ENCODE peak calls at places on chromosomes 12 and 14, in five cellular contexts. W is GM23338, X is A549, H is tibial artery, S is esophagus squamous epithelium. U is an unnamed sample.

GRCh38 chr14:61765225-61765943 is 3.2 kb downstream of the SNAPC1 start:
- DNase-seq in W (no peak), X (no peak), H (no peak), S (no peak), U (no peak)

GRCh38 chr12:12922191-12922616 is 29.8 kb downstream of the GPRC5D start:
- DNase-seq in W (peak), X (peak), H (peak), S (no peak), U (no peak)

GRCh38 chr12:117037296-117038022 is 61.8 kb downstream of the TESC start:
- DNase-seq in W (no peak), X (no peak), H (no peak), S (no peak), U (peak)

GRCh38 chr14:38880643-38881567 is 222.1 kb downstream of the SEC23A start:
- DNase-seq in W (no peak), X (no peak), H (no peak), S (no peak), U (no peak)

GRCh38 chr14:58749066-58749669 is 111.4 kb downstream of the DACT1 start:
- DNase-seq in W (no peak), X (peak), H (peak), S (no peak), U (no peak)

GRCh38 chr14:50978888-50979287 is 34.6 kb upstream of the PYGL start:
- DNase-seq in W (no peak), X (no peak), H (no peak), S (no peak), U (no peak)

GRCh38 chr14:55921516-55921915 is 196.7 kb upstream of the PELI2 start:
- DNase-seq in W (no peak), X (no peak), H (no peak), S (no peak), U (no peak)

GRCh38 chr14:101859916-101860315 is 98.4 kb downstream of the PPP2R5C start:
- DNase-seq in W (no peak), X (no peak), H (no peak), S (no peak), U (no peak)

GRCh38 chr12:111429760-111430417 is 24.2 kb downstream of the SH2B3 start:
- DNase-seq in W (no peak), X (no peak), H (no peak), S (no peak), U (no peak)

GRCh38 chr12:219891-220352 is 6.0 kb upstream of the SLC6A12 start:
- DNase-seq in W (peak), X (peak), H (peak), S (no peak), U (peak)

GRCh38 chr14:29805415-29806123 is 122.1 kb downstream of the PRKD1 start:
- DNase-seq in W (no peak), X (peak), H (peak), S (no peak), U (no peak)

GRCh38 chr12:25187781-25188180 is 7.2 kb downstream of the DNAI7 start:
- DNase-seq in W (no peak), X (no peak), H (no peak), S (no peak), U (no peak)

GRCh38 chr14:87149583-87150354 is 843.2 kb downstream of the GALC start:
- DNase-seq in W (peak), X (no peak), H (no peak), S (no peak), U (no peak)

GRCh38 chr12:110694330-110694891 is 5.5 kb upstream of the HVCN1 start:
- DNase-seq in W (no peak), X (no peak), H (peak), S (no peak), U (no peak)

GRCh38 chr14:55136868-55137785 is 8.1 kb downstream of the LGALS3 start:
- DNase-seq in W (no peak), X (no peak), H (peak), S (no peak), U (peak)

GRCh38 chr12:7099290-7099996 is 7.2 kb upstream of the C1R start:
- DNase-seq in W (no peak), X (no peak), H (peak), S (no peak), U (no peak)

GRCh38 chr12:123092866-123093265 is 58.0 kb downstream of the PITPNM2 start:
- DNase-seq in W (no peak), X (no peak), H (no peak), S (no peak), U (no peak)

GRCh38 chr14:45426685-45427282 is 173.8 kb upstream of the MIS18BP1 start:
- DNase-seq in W (peak), X (peak), H (no peak), S (no peak), U (no peak)

GRCh38 chr14:105748204-105748578 is 221.8 kb downstream of the TMEM121 start:
- DNase-seq in W (no peak), X (peak), H (no peak), S (no peak), U (no peak)

GRCh38 chr12:20863056-20863455 is 52.6 kb downstream of the SLCO1B3 start:
- DNase-seq in W (peak), X (no peak), H (no peak), S (no peak), U (no peak)

GRCh38 chr12:20868277-20868676 is 57.8 kb downstream of the SLCO1B3 start:
- DNase-seq in W (no peak), X (no peak), H (no peak), S (no peak), U (no peak)

DNA sequence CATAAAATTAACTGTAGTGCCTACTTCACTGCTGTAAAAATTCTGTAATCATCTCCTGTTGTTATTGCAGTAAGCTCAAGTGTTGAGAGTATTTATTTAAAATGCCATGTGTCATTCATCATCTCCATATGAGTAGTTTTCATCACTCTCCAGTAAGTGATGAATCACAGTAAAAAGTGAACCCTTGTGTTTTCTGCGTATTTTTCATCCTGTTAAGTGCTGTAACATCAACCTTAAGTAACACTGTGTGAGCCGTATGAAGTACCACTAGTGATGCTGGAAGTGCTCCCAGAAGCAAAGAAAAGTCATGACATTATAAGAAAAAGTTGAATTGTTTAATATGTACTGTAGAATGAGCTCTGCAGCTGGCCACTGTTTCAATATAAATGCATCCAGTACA is 55.4 kb downstream of the SLCO1B3 start:
- DNase-seq in W (no peak), X (no peak), H (no peak), S (no peak), U (no peak)
- H3K27ac ChIP-seq in W (no peak), X (no peak), H (no peak), S (no peak), U (no peak)

GRCh38 chr12:66166561-66166960 is 3.2 kb downstream of the TMBIM4 start:
- DNase-seq in W (no peak), X (no peak), H (no peak), S (no peak), U (no peak)

GRCh38 chr12:66168410-66168809 is 1.4 kb downstream of the TMBIM4 start:
- DNase-seq in W (no peak), X (no peak), H (no peak), S (no peak), U (no peak)

GRCh38 chr12:66165141-66165540 is 4.7 kb downstream of the TMBIM4 start:
- DNase-seq in W (no peak), X (no peak), H (no peak), S (no peak), U (no peak)

GRCh38 chr12:66169221-66170170 is at the start of gene TMBIM4:
- DNase-seq in W (peak), X (peak), H (peak), S (peak), U (peak)

GRCh38 chr12:66170606-66171005 is 810 bp upstream of the TMBIM4 start:
- DNase-seq in W (no peak), X (no peak), H (no peak), S (no peak), U (no peak)
- H3K4me3 ChIP-seq in W (peak), X (peak), H (peak), S (peak), U (no peak)

GRCh38 chr12:4276524-4277204 is 3.1 kb downstream of the CCND2 start:
- DNase-seq in W (peak), X (peak), H (peak), S (no peak), U (peak)

GRCh38 chr12:4275869-4276253 is 2.3 kb downstream of the CCND2 start:
- DNase-seq in W (peak), X (no peak), H (peak), S (no peak), U (no peak)

GRCh38 chr12:4278582-4278939 is 5.0 kb downstream of the CCND2 start:
- DNase-seq in W (no peak), X (no peak), H (peak), S (no peak), U (no peak)

GRCh38 chr12:4277856-4278581 is 4.5 kb downstream of the CCND2 start:
- DNase-seq in W (no peak), X (no peak), H (no peak), S (no peak), U (no peak)

GRCh38 chr12:4277205-4277543 is 3.6 kb downstream of the CCND2 start:
- DNase-seq in W (no peak), X (no peak), H (no peak), S (no peak), U (no peak)
- TF ChIP-seq CTCF in W (no peak), X (no peak), H (no peak), S (no peak), U (no peak)

GRCh38 chr14:75831455-75831854 is 150.3 kb downstream of the TGFB3 start:
- DNase-seq in W (no peak), X (peak), H (no peak), S (no peak), U (no peak)

GRCh38 chr14:75835156-75836141 is 146.3 kb downstream of the TGFB3 start:
- DNase-seq in W (no peak), X (no peak), H (no peak), S (no peak), U (no peak)

GRCh38 chr14:75832621-75833297 is 149.0 kb downstream of the TGFB3 start:
- DNase-seq in W (no peak), X (no peak), H (no peak), S (no peak), U (no peak)

GRCh38 chr14:75831971-75832370 is 149.8 kb downstream of the TGFB3 start:
- DNase-seq in W (no peak), X (peak), H (no peak), S (no peak), U (no peak)

GRCh38 chr14:75833326-75834020 is 148.3 kb downstream of the TGFB3 start:
- DNase-seq in W (no peak), X (no peak), H (no peak), S (no peak), U (no peak)
- H3K27ac ChIP-seq in W (no peak), X (no peak), H (no peak), S (no peak), U (no peak)

GRCh38 chr12:2229661-2230539 is 177.1 kb downstream of the CACNA1C start:
- DNase-seq in W (peak), X (no peak), H (no peak), S (no peak), U (no peak)
- H3K4me3 ChIP-seq in W (peak), X (no peak), H (no peak), S (no peak), U (no peak)

GRCh38 chr12:48157016-48157888 is at the start of gene ASB8:
- DNase-seq in W (peak), X (peak), H (peak), S (peak), U (peak)
- TF ChIP-seq CTCF in W (peak), X (no peak), H (peak), S (no peak), U (peak)

DNA sequence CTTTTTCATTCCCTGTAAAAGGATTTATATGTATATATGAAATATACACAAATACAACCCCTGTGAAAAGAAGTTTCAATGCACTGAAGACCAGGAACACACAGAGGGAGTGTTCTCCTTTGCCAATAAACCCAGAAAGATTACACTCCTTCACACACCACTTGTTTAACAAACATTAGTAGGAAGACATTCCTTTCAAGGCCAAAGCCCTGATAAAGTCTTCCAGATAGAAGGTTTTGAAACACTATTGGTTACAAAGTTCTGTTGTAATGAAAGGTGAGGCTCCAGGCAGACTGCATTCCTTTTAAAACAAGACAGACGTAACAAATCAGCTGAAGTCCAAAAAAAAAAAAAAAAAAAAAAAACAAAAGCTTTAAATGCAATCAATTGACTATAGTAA is 81.0 kb downstream of the PTPN21 start:
- DNase-seq in W (no peak), X (no peak), H (no peak), S (no peak), U (no peak)
- H3K27ac ChIP-seq in W (no peak), X (no peak), H (no peak), S (no peak), U (no peak)

GRCh38 chr14:77025744-77026165 is 2.8 kb downstream of the IRF2BPL start:
- DNase-seq in W (peak), X (peak), H (no peak), S (no peak), U (no peak)

GRCh38 chr14:77024171-77024627 is 4.3 kb downstream of the IRF2BPL start:
- DNase-seq in W (peak), X (peak), H (no peak), S (no peak), U (no peak)

GRCh38 chr14:77026166-77026929 is 2.2 kb downstream of the IRF2BPL start:
- DNase-seq in W (peak), X (peak), H (peak), S (no peak), U (peak)

GRCh38 chr14:77022219-77022852 is 6.2 kb downstream of the IRF2BPL start:
- DNase-seq in W (no peak), X (no peak), H (no peak), S (no peak), U (no peak)

DNA sequence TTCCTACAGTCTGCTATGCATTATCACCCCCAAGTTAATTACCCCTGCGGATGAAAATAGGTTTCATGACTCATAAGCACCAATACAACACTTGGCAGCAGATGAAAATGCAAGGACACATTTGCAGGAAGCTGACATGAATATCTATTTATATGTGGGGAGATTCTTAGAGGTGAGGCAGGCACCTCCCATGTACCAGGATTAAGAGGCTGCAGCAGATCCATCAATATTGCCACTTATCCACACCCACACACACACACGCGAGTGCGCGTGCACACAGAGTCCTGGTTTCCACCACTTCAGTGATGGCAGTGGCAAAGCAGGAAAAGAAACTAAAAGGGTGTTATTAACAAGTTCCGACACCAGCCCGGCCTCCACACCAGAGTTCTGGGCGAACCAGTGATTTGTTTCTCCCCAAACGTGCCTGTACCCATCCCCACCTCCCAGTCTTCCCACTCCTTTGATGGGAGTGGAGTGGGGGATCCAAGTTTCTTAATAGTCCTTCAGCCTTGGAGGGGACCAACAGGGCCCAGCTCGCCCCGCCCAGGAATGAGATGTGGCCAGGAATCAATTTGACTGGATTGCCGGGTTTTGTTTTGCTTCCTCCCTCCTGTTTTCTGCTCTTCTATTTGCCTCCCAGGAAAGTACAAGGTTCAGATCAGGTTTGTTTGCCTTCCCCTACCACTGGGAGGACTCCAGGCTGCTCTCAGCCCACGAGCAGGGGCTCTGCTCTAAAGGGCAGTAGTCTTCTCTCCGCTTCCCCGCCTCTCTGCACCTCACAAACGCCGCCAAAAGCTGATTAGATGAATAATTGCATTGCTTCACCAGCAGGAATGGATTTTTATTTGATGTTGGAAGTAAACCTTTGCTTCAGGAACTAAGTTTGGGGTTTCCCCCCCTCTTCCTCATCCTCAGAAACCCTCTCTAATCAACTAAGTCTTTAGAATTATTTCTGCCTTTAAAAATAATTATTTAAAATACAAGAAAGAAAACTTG is 5.2 kb downstream of the IRF2BPL start:
- DNase-seq in W (peak), X (peak), H (peak), S (no peak), U (no peak)
- H3K4me3 ChIP-seq in W (peak), X (peak), H (peak), S (peak), U (peak)